ENCODE peak calls at places on chromosomes 2 and 18, in seven cellular contexts. U is neural crest cell; K is substantia nigra; I is Right ventricle myocardium superior; S is glutamatergic neuron; Y is CD8-positive, alpha-beta memory T cell; X is cardiac muscle cell. M is an unnamed sample.

GRCh38 chr2:111946294-111947114 is 48.1 kb downstream of the MERTK start:
- DNase-seq in U (no peak), K (peak; percentile 34), I (no peak), S (no peak), Y (no peak), X (peak; percentile 25), M (no peak)

GRCh38 chr2:118112771-118113334 is 24.6 kb downstream of the INSIG2 start:
- DNase-seq in U (no peak), K (no peak), I (no peak), S (no peak), Y (no peak), X (no peak), M (no peak)

GRCh38 chr2:101776172-101777043 is 78.9 kb downstream of the MAP4K4 start:
- DNase-seq in U (no peak), K (no peak), I (no peak), S (peak; percentile 55), Y (no peak), X (peak; percentile 72), M (no peak)

GRCh38 chr2:24345937-24346336 is 14.4 kb downstream of the ITSN2 start:
- DNase-seq in U (no peak), K (no peak), I (no peak), S (no peak), Y (no peak), X (no peak), M (no peak)

GRCh38 chr2:218569661-218570500 is 1.2 kb downstream of the CNOT9 start:
- DNase-seq in U (no peak), K (no peak), I (no peak), S (no peak), Y (no peak), X (peak; percentile 2), M (no peak)

GRCh38 chr2:222733846-222734689 is 62.6 kb downstream of the MOGAT1 start:
- DNase-seq in U (peak; percentile 40), K (no peak), I (peak; percentile 57), S (no peak), Y (no peak), X (no peak), M (no peak)

GRCh38 chr2:162125138-162125537 is 26.9 kb downstream of the GCG start:
- DNase-seq in U (no peak), K (no peak), I (no peak), S (no peak), Y (no peak), X (peak; percentile 6), M (no peak)

GRCh38 chr2:68127358-68128242 is 30.1 kb upstream of the PNO1 start:
- DNase-seq in U (no peak), K (no peak), I (no peak), S (no peak), Y (no peak), X (no peak), M (no peak)

GRCh38 chr2:46296216-46296839 is 879 bp upstream of the EPAS1 start:
- DNase-seq in U (no peak), K (peak; percentile 28), I (peak; percentile 77), S (peak; percentile 17), Y (no peak), X (no peak), M (no peak)

GRCh38 chr2:190683802-190684201 is 34.9 kb downstream of the NAB1 start:
- DNase-seq in U (no peak), K (no peak), I (no peak), S (no peak), Y (no peak), X (no peak), M (no peak)

GRCh38 chr18:1559563-1559962 is 654.9 kb downstream of the ADCYAP1 start:
- DNase-seq in U (no peak), K (no peak), I (no peak), S (no peak), Y (no peak), X (no peak), M (no peak)

GRCh38 chr18:49849331-49850217 is 36.2 kb upstream of the ACAA2 start:
- DNase-seq in U (no peak), K (peak; percentile 44), I (no peak), S (no peak), Y (no peak), X (no peak), M (no peak)

GRCh38 chr2:239871481-239872435 is 153.4 kb downstream of the NDUFA10 start:
- DNase-seq in U (no peak), K (no peak), I (no peak), S (no peak), Y (no peak), X (no peak), M (peak; percentile 9)

GRCh38 chr2:9403924-9404323 is 19.4 kb downstream of the ITGB1BP1 start:
- DNase-seq in U (no peak), K (no peak), I (no peak), S (no peak), Y (no peak), X (no peak), M (no peak)

GRCh38 chr2:37343537-37344434 is 644 bp upstream of the QPCT start:
- DNase-seq in U (no peak), K (no peak), I (no peak), S (no peak), Y (no peak), X (no peak), M (no peak)

GRCh38 chr18:23073996-23074606 is 61.2 kb upstream of the CABLES1 start:
- DNase-seq in U (no peak), K (no peak), I (no peak), S (no peak), Y (no peak), X (no peak), M (no peak)

GRCh38 chr2:146944601-146945000 is 900.2 kb upstream of the ACVR2A start:
- DNase-seq in U (no peak), K (no peak), I (no peak), S (no peak), Y (no peak), X (no peak), M (no peak)

GRCh38 chr2:70433315-70433714 is 120.3 kb downstream of the TGFA start:
- DNase-seq in U (no peak), K (no peak), I (no peak), S (no peak), Y (no peak), X (no peak), M (no peak)

GRCh38 chr2:35989523-35989922 is 366.1 kb upstream of the CRIM1 start:
- DNase-seq in U (no peak), K (no peak), I (no peak), S (no peak), Y (no peak), X (no peak), M (no peak)

GRCh38 chr2:105796131-105796638 is 51.5 kb downstream of the NCK2 start:
- DNase-seq in U (no peak), K (peak; percentile 40), I (no peak), S (no peak), Y (no peak), X (no peak), M (peak; percentile 56)

GRCh38 chr2:63849381-63850203 is 7.9 kb downstream of the UGP2 start:
- DNase-seq in U (no peak), K (no peak), I (no peak), S (no peak), Y (no peak), X (no peak), M (no peak)

GRCh38 chr2:279366-279765 is 8.5 kb downstream of the ALKAL2 start:
- DNase-seq in U (no peak), K (no peak), I (no peak), S (no peak), Y (no peak), X (no peak), M (no peak)

GRCh38 chr2:232689152-232689910 is 7.8 kb upstream of the GIGYF2 start:
- DNase-seq in U (no peak), K (peak; percentile 81), I (peak; percentile 75), S (no peak), Y (no peak), X (no peak), M (no peak)

GRCh38 chr2:143808166-143808565 is 678.9 kb downstream of the ARHGAP15 start:
- DNase-seq in U (no peak), K (no peak), I (no peak), S (no peak), Y (no peak), X (no peak), M (no peak)

GRCh38 chr18:2706903-2707302 is 51.4 kb downstream of the SMCHD1 start:
- DNase-seq in U (no peak), K (no peak), I (no peak), S (no peak), Y (no peak), X (no peak), M (no peak)

GRCh38 chr2:196801986-196802385 is 2.5 kb upstream of the GTF3C3 start:
- DNase-seq in U (no peak), K (no peak), I (no peak), S (no peak), Y (no peak), X (no peak), M (no peak)

GRCh38 chr18:76445741-76446232 is 49.3 kb downstream of the ZNF516 start:
- DNase-seq in U (no peak), K (no peak), I (no peak), S (no peak), Y (no peak), X (no peak), M (peak; percentile 43)

GRCh38 chr18:10465157-10465990 is 10.9 kb downstream of the APCDD1 start:
- DNase-seq in U (no peak), K (no peak), I (no peak), S (no peak), Y (no peak), X (no peak), M (no peak)

GRCh38 chr2:172951554-172951953 is 124.1 kb upstream of the MAP3K20 start:
- DNase-seq in U (no peak), K (no peak), I (no peak), S (no peak), Y (no peak), X (no peak), M (no peak)

GRCh38 chr2:229344151-229344551 is 73.1 kb upstream of the PID1 start:
- DNase-seq in U (no peak), K (no peak), I (no peak), S (no peak), Y (no peak), X (no peak), M (no peak)

M was measured in CD8-positive, alpha-beta T cell.